ENCODE peak calls at places on chromosomes 2 and 18, in seven cellular contexts. R is mammary epithelial cell, Q is cardiac muscle cell, L is WTC11, J is GM10248, O is neural progenitor cell, H is endodermal cell. A is an unnamed sample.

GRCh38 chr2:200809506-200810251 is 2.0 kb upstream of the BZW1 start:
- DNase-seq in H (no peak), L (no peak), J (no peak), O (no peak), Q (no peak), R (no peak), A (no peak)

GRCh38 chr2:119764832-119765231 is 5.1 kb downstream of the PTPN4 start:
- DNase-seq in H (no peak), L (no peak), R (peak; percentile 13), O (no peak), J (no peak), Q (no peak), A (no peak)

GRCh38 chr2:196059491-196059960 is 9.1 kb downstream of the DNAH7 start:
- DNase-seq in H (peak; percentile 85), R (peak; percentile 10), O (no peak), J (no peak), L (peak; percentile 24), Q (no peak), A (no peak)

GRCh38 chr2:159098374-159098773 is 129.9 kb downstream of the TANC1 start:
- DNase-seq in Q (no peak), H (no peak), L (no peak), R (no peak), O (no peak), J (no peak), A (no peak)

GRCh38 chr18:35143615-35144596 is 96.9 kb upstream of the ZNF397 start:
- DNase-seq in J (peak; percentile 34), L (peak; percentile 62), R (peak; percentile 27), Q (peak; percentile 74), H (peak; percentile 83), O (peak; percentile 77), A (no peak)

GRCh38 chr18:11179959-11180519 is 30.7 kb upstream of the PIEZO2 start:
- DNase-seq in R (no peak), Q (no peak), H (no peak), O (no peak), L (no peak), J (no peak), A (no peak)

GRCh38 chr2:182816856-182817255 is 49.6 kb downstream of the FRZB start:
- DNase-seq in H (no peak), R (no peak), J (no peak), O (no peak), Q (no peak), L (no peak), A (no peak)

GRCh38 chr2:111667001-111667400 is 217.0 kb downstream of the ANAPC1 start:
- DNase-seq in L (no peak), Q (no peak), O (no peak), J (no peak), R (no peak), H (no peak), A (peak; percentile 25)

GRCh38 chr2:529425-529824 is 147.8 kb downstream of the TMEM18 start:
- DNase-seq in H (no peak), J (no peak), R (no peak), Q (peak; percentile 55), L (no peak), O (peak; percentile 73), A (no peak)
- TF ChIP-seq CTCF in H (peak; percentile 80), J (no peak), R (no peak), Q (no peak), L (no peak), O (peak; percentile 63), A (peak; percentile 67)

DNA sequence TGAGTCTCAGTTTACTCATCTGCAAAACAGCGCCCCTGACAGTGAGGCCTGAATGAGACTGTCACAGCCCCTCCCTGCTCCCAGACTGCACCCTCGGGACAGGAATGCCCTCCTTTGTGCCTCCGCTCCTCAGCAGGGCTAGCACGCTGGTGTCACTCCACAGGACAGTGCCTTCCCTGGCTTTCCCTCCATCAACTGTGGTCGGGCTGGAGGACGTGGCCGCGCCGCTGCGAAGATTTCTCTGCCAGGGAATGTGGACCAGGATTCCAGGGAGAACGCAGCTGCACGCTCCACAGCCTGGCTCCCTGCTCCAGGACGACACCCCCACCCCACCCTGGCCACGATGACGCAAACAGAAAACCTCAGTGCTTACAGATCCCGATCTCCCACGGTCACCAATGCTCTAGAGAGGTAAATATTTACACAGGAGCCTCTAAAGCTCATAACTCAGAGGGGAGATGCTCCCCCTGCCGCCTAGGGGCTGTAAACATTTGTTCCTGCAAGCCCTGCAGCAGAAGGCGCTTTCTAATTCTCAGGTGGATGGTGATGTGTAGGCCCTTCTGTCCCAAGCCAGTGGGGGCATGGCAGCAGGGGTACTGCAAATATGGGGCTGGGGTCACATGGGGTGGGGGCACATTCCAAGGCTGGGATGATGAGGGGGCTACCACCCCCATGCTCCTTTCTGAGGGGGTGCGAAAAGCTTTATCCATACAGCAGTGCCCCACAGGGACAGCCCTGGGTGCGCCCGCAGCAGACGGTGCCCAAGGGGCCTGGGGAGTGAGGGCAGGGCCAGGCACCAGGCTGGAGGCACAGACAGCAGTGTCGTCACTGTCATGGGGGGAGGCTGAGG is 12.4 kb downstream of the HS6ST1 start:
- DNase-seq in Q (peak; percentile 27), H (peak; percentile 81), O (peak; percentile 52), J (no peak), R (peak; percentile 82), L (no peak), A (no peak)
- TF ChIP-seq CTCF in Q (peak; percentile 38), H (peak; percentile 70), O (peak; percentile 41), J (no peak), R (peak; percentile 28), L (peak; percentile 11), A (peak; percentile 29)

GRCh38 chr18:69483574-69483973 is 82.9 kb downstream of the DOK6 start:
- DNase-seq in R (no peak), Q (no peak), L (no peak), O (no peak), H (no peak), J (no peak), A (no peak)

GRCh38 chr18:69487488-69488394 is 87.1 kb downstream of the DOK6 start:
- DNase-seq in O (no peak), J (no peak), Q (no peak), R (no peak), H (no peak), L (no peak), A (no peak)

GRCh38 chr18:69490072-69490471 is 89.4 kb downstream of the DOK6 start:
- DNase-seq in Q (no peak), L (no peak), R (no peak), H (no peak), J (no peak), O (no peak), A (no peak)

GRCh38 chr18:69480460-69480859 is 79.8 kb downstream of the DOK6 start:
- DNase-seq in Q (no peak), H (no peak), R (no peak), L (no peak), J (no peak), O (no peak), A (no peak)

DNA sequence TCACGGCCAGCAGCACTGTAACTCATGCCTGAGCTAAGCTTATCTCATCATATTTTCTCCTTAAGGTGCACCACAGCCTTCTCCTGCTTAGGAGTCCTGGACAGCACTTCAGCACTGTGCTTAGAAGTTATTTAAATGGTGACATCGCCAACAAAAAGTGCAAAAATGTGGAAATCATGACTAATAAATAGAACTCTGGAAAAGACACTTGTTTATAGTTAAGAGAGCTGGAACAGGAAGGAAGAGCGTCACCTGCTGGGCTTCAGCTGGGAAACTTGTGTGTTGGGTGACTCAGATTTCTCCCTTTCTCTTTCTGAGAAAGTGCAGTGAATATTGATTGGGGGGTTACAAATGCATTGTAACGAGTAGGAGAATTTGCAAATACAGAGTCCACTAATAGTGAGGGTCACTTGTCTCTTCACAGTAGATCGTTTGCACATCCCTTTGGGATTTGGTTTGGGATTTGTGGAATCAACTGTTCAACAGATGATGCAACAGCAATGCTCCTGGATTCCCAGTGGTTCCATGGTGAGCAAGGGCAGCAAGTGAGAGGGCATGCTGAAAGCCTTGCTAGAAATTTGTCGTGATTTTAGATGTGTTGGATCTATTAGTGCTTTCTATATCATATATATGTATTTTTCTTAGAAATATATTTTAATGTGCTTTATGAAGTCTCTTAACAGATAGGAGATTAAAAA is 84.2 kb downstream of the DOK6 start:
- DNase-seq in J (no peak), L (peak; percentile 11), R (no peak), H (no peak), O (no peak), Q (peak; percentile 3), A (no peak)
- TF ChIP-seq CTCF in J (no peak), L (no peak), R (peak; percentile 23), H (peak; percentile 61), O (peak; percentile 29), Q (peak; percentile 38), A (no peak)

GRCh38 chr2:43270461-43270860 is 44.1 kb upstream of the ZFP36L2 start:
- DNase-seq in J (no peak), R (no peak), L (no peak), O (no peak), H (no peak), Q (no peak), A (no peak)

GRCh38 chr2:43269706-43270105 is 43.3 kb upstream of the ZFP36L2 start:
- DNase-seq in H (no peak), R (no peak), O (no peak), J (peak; percentile 32), Q (peak; percentile 49), L (no peak), A (no peak)

GRCh38 chr2:43267393-43267792 is 41.0 kb upstream of the ZFP36L2 start:
- DNase-seq in R (no peak), J (no peak), L (no peak), H (no peak), O (no peak), Q (no peak), A (no peak)

GRCh38 chr2:43268066-43268971 is 41.9 kb upstream of the ZFP36L2 start:
- DNase-seq in L (no peak), R (peak; percentile 34), Q (no peak), J (no peak), H (no peak), O (no peak), A (no peak)

GRCh38 chr2:43269074-43269572 is 42.7 kb upstream of the ZFP36L2 start:
- DNase-seq in J (no peak), O (peak; percentile 43), R (no peak), Q (peak; percentile 34), H (peak; percentile 59), L (no peak), A (no peak)
- TF ChIP-seq CTCF in J (no peak), O (no peak), R (no peak), Q (peak; percentile 15), H (peak; percentile 18), L (no peak), A (no peak)

GRCh38 chr2:109216332-109216731 is 87.3 kb downstream of the SH3RF3 start:
- DNase-seq in L (no peak), Q (no peak), O (no peak), J (no peak), H (peak; percentile 72), R (no peak), A (no peak)
- TF ChIP-seq CTCF in L (no peak), Q (no peak), O (no peak), J (no peak), H (peak; percentile 33), R (no peak), A (no peak)

DNA sequence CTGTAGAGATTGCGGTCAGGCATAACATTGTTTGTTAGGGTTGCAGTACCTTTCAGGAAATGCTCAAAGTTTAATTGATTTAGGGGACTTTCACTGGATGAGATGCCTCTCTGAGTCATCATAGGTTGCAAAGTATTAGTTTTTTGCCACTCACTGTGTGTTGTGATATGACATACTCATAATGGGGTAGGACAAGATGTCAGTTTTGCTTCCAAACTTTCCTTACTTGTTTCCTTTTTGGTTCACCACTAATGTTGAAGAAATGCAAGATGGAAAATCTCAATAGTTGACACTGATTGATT is 35.0 kb upstream of the PTH2R start:
- DNase-seq in O (no peak), Q (no peak), H (no peak), J (no peak), R (no peak), L (no peak), A (no peak)
- TF ChIP-seq CTCF in O (no peak), Q (no peak), H (no peak), J (no peak), R (no peak), L (no peak), A (no peak)

GRCh38 chr18:62323483-62324354 is 1.4 kb upstream of the TNFRSF11A start:
- DNase-seq in R (no peak), Q (no peak), H (no peak), L (no peak), J (no peak), O (no peak), A (no peak)
- TF ChIP-seq CTCF in R (no peak), Q (no peak), H (no peak), L (no peak), J (no peak), O (no peak), A (no peak)